ENCODE peak calls at places on chromosomes 7 and 10, in four cellular contexts. One of them, this sample, is unnamed.

GRCh38 chr10:96719850-96720421 is 378 bp downstream of the PIK3AP1 start:
- DNase-seq in A549: peak
- DNase-seq in uterus: peak
- DNase-seq in heart right ventricle: peak
- DNase-seq in this sample: no peak

GRCh38 chr7:70953388-70953787 is 178.6 kb upstream of the GALNT17 start:
- DNase-seq in A549: no peak
- DNase-seq in uterus: no peak
- DNase-seq in heart right ventricle: no peak
- DNase-seq in this sample: no peak

GRCh38 chr10:71397340-71398212 is 856 bp downstream of the CDH23 start:
- DNase-seq in A549: no peak
- DNase-seq in uterus: peak
- DNase-seq in heart right ventricle: peak
- DNase-seq in this sample: no peak

GRCh38 chr10:104406715-104407517 is 53.3 kb downstream of the CFAP58 start:
- DNase-seq in A549: peak
- DNase-seq in uterus: no peak
- DNase-seq in heart right ventricle: no peak
- DNase-seq in this sample: no peak

GRCh38 chr7:81873559-81873958 is 103.7 kb upstream of the HGF start:
- DNase-seq in A549: no peak
- DNase-seq in uterus: no peak
- DNase-seq in heart right ventricle: no peak
- DNase-seq in this sample: no peak

GRCh38 chr7:118372530-118372929 is 148.0 kb downstream of the ANKRD7 start:
- DNase-seq in A549: no peak
- DNase-seq in uterus: no peak
- DNase-seq in heart right ventricle: no peak
- DNase-seq in this sample: no peak

GRCh38 chr7:134948246-134948645 is 38.1 kb upstream of the AGBL3 start:
- DNase-seq in A549: no peak
- DNase-seq in uterus: no peak
- DNase-seq in heart right ventricle: no peak
- DNase-seq in this sample: no peak

GRCh38 chr10:18261660-18262292 is 121.6 kb downstream of the CACNB2 start:
- DNase-seq in A549: no peak
- DNase-seq in uterus: no peak
- DNase-seq in heart right ventricle: no peak
- DNase-seq in this sample: no peak

GRCh38 chr10:132519382-132520146 is 18.0 kb upstream of the INPP5A start:
- DNase-seq in A549: no peak
- DNase-seq in uterus: peak
- DNase-seq in heart right ventricle: no peak
- DNase-seq in this sample: no peak

GRCh38 chr10:112283100-112283499 is at the start of gene TECTB:
- DNase-seq in A549: no peak
- DNase-seq in uterus: no peak
- DNase-seq in heart right ventricle: no peak
- DNase-seq in this sample: no peak

GRCh38 chr10:87818505-87819273 is 663 bp upstream of the ATAD1 start:
- DNase-seq in A549: peak
- DNase-seq in uterus: peak
- DNase-seq in heart right ventricle: no peak
- DNase-seq in this sample: peak

GRCh38 chr7:126083014-126083413 is 1153.4 kb upstream of the POT1 start:
- DNase-seq in A549: no peak
- DNase-seq in uterus: no peak
- DNase-seq in heart right ventricle: no peak
- DNase-seq in this sample: no peak

GRCh38 chr7:47819054-47819920 is 129.0 kb downstream of the PKD1L1 start:
- DNase-seq in A549: peak
- DNase-seq in uterus: peak
- DNase-seq in heart right ventricle: peak
- DNase-seq in this sample: peak

GRCh38 chr10:77332256-77332655 is 305.4 kb downstream of the KCNMA1 start:
- DNase-seq in A549: no peak
- DNase-seq in uterus: no peak
- DNase-seq in heart right ventricle: no peak
- DNase-seq in this sample: no peak

GRCh38 chr10:116743266-116744064 is 1.1 kb upstream of the HSPA12A start:
- DNase-seq in A549: no peak
- DNase-seq in uterus: no peak
- DNase-seq in heart right ventricle: no peak
- DNase-seq in this sample: no peak

GRCh38 chr10:131909014-131909808 is 8.4 kb downstream of the PPP2R2D start:
- DNase-seq in A549: no peak
- DNase-seq in uterus: no peak
- DNase-seq in heart right ventricle: no peak
- DNase-seq in this sample: no peak

DNA sequence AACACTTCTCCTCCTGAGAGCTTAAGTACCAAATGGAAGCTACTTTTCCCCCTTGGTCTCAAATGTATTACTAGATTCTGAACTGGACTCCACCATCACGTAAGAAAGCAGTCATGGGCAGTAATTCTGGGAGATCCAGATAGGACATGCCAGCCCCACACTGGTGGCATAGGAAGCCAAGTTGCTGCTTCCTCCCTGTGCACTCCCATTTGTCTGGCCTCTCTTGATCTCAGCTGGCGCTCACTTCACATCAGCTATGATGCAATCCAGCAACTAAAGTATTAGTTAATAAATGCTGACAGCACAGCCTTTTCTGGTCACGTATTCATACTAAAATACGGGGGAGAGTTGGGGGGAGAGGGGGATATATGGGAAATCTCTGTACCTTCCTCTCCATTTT is 3.4 kb upstream of the IL6 start:
- DNase-seq in A549: no peak
- DNase-seq in uterus: no peak
- DNase-seq in heart right ventricle: no peak
- DNase-seq in this sample: no peak
- H3K27ac ChIP-seq in A549: peak
- H3K27ac ChIP-seq in uterus: no peak
- H3K27ac ChIP-seq in heart right ventricle: peak
- H3K27ac ChIP-seq in this sample: no peak

GRCh38 chr10:45599021-45599603 is 73.5 kb downstream of the ZFAND4 start:
- DNase-seq in A549: no peak
- DNase-seq in uterus: no peak
- DNase-seq in heart right ventricle: no peak
- DNase-seq in this sample: no peak
- H3K4me3 ChIP-seq in A549: no peak
- H3K4me3 ChIP-seq in uterus: no peak
- H3K4me3 ChIP-seq in heart right ventricle: no peak
- H3K4me3 ChIP-seq in this sample: no peak

GRCh38 chr7:149884016-149884415 is 10.2 kb downstream of the ATP6V0E2 start:
- DNase-seq in A549: no peak
- DNase-seq in uterus: peak
- DNase-seq in heart right ventricle: no peak
- DNase-seq in this sample: no peak
- H3K27ac ChIP-seq in A549: no peak
- H3K27ac ChIP-seq in uterus: peak
- H3K27ac ChIP-seq in heart right ventricle: peak
- H3K27ac ChIP-seq in this sample: no peak

GRCh38 chr10:4526426-4526825 is 299.6 kb upstream of the AKR1E2 start:
- DNase-seq in A549: no peak
- DNase-seq in uterus: no peak
- DNase-seq in heart right ventricle: no peak
- DNase-seq in this sample: no peak
- H3K4me3 ChIP-seq in A549: no peak
- H3K4me3 ChIP-seq in uterus: no peak
- H3K4me3 ChIP-seq in heart right ventricle: no peak
- H3K4me3 ChIP-seq in this sample: no peak

GRCh38 chr7:154884348-154884920 is 118.5 kb downstream of the PAXIP1 start:
- DNase-seq in A549: no peak
- DNase-seq in uterus: no peak
- DNase-seq in heart right ventricle: no peak
- DNase-seq in this sample: no peak
- H3K27ac ChIP-seq in A549: no peak
- H3K27ac ChIP-seq in uterus: no peak
- H3K27ac ChIP-seq in heart right ventricle: no peak
- H3K27ac ChIP-seq in this sample: no peak

DNA sequence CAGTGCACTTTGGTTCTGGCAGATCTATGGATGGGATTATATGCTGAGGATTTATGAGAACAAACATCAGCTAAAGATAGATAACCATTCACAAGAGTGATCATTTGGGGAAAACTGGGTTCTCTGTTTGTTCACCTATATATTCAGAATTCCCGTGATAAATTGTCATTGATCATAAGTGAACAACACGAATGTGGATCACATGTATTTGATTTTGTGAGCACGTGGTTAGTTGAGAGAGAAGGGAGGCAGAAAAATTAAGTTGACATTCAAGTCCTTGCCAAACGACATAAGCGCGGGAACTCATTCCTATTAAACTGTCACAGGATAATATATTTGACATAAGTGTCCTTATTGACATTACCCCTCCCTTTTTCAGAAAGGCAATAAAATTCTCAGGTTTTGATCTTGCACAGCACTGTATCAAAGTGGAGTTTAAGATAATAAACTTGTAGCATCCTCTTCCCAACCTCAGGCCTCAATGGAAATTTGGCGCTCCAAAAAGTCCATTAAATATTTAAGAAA is 64.9 kb upstream of the MYO3A start:
- DNase-seq in A549: no peak
- DNase-seq in uterus: no peak
- DNase-seq in heart right ventricle: no peak
- DNase-seq in this sample: no peak
- H3K4me3 ChIP-seq in A549: no peak
- H3K4me3 ChIP-seq in uterus: no peak
- H3K4me3 ChIP-seq in heart right ventricle: no peak
- H3K4me3 ChIP-seq in this sample: no peak